ENCODE peak calls at places on chromosomes 11 and 22, in ten cellular contexts. V is effector memory CD8-positive, alpha-beta T cell; D is DMS 273 treated with DMSO at 0.1 percent for 48 hours; S is EL; F is RPMI7951; J is NCI-H1417; P is amygdala; Y is NCI-H1092; T is M059J; L is activated CD4-positive, alpha-beta memory T cell treated with anti-CD3 and anti-CD28 coated beads, Interleukin-2, amount 10 ng/mL, durations not matched to agents 7 days and 5 days. B is an unnamed sample.

GRCh38 chr11:94183886-94184264 is 55.2 kb downstream of the PANX1 start:
- DNase-seq in V (no peak), D (no peak), S (peak), F (peak), J (peak), P (no peak), Y (peak), T (peak), L (peak), B (peak)

GRCh38 chr11:122046846-122047245 is 69.2 kb downstream of the BLID start:
- DNase-seq in V (no peak), D (no peak), S (peak), F (no peak), J (no peak), P (no peak), Y (no peak), T (no peak), L (no peak), B (no peak)

GRCh38 chr11:65895482-65895981 is 4.7 kb downstream of the FOSL1 start:
- DNase-seq in V (no peak), D (no peak), S (no peak), F (no peak), J (no peak), P (no peak), Y (no peak), T (peak), L (no peak), B (no peak)

GRCh38 chr22:44848296-44848741 is 95.9 kb downstream of the ARHGAP8 start:
- DNase-seq in V (no peak), D (no peak), S (no peak), F (no peak), J (no peak), P (no peak), Y (no peak), T (no peak), L (no peak), B (no peak)

GRCh38 chr11:68146704-68147474 is 25.7 kb upstream of the CHKA start:
- DNase-seq in V (no peak), D (no peak), S (peak), F (peak), J (peak), P (no peak), Y (peak), T (peak), L (no peak), B (peak)

GRCh38 chr22:35357883-35358621 is 22.8 kb upstream of the HMOX1 start:
- DNase-seq in V (no peak), D (no peak), S (peak), F (peak), J (no peak), P (no peak), Y (no peak), T (peak), L (no peak), B (no peak)

GRCh38 chr22:22921575-22921974 is 34.0 kb downstream of the IGLL5 start:
- DNase-seq in V (no peak), D (no peak), S (no peak), F (no peak), J (no peak), P (no peak), Y (no peak), T (no peak), L (no peak), B (no peak)

GRCh38 chr22:19879651-19879995 is 24.9 kb upstream of the GNB1L start:
- DNase-seq in V (no peak), D (no peak), S (no peak), F (no peak), J (no peak), P (no peak), Y (no peak), T (no peak), L (no peak), B (no peak)

GRCh38 chr11:47352556-47352955 is at the start of gene MYBPC3:
- DNase-seq in V (no peak), D (no peak), S (no peak), F (no peak), J (no peak), P (no peak), Y (no peak), T (no peak), L (no peak), B (no peak)

GRCh38 chr22:27881404-27881803 is 37.7 kb downstream of the PITPNB start:
- DNase-seq in V (no peak), D (no peak), S (no peak), F (no peak), J (no peak), P (peak), Y (no peak), T (no peak), L (no peak), B (no peak)

GRCh38 chr11:113674397-113674685 is 31.8 kb downstream of the TMPRSS5 start:
- DNase-seq in V (no peak), D (no peak), S (peak), F (peak), J (no peak), P (no peak), Y (no peak), T (peak), L (no peak), B (no peak)

GRCh38 chr11:72233056-72233772 is 8.6 kb downstream of the INPPL1 start:
- DNase-seq in V (no peak), D (no peak), S (no peak), F (no peak), J (no peak), P (no peak), Y (no peak), T (no peak), L (no peak), B (peak)

GRCh38 chr11:106281455-106282173 is 204.2 kb downstream of the AASDHPPT start:
- DNase-seq in V (no peak), D (no peak), S (peak), F (peak), J (no peak), P (no peak), Y (no peak), T (peak), L (no peak), B (no peak)

GRCh38 chr11:72631806-72632731 is 42.2 kb downstream of the PDE2A start:
- DNase-seq in V (no peak), D (no peak), S (no peak), F (peak), J (peak), P (peak), Y (peak), T (peak), L (no peak), B (no peak)

GRCh38 chr11:128908391-128909246 is 17.5 kb downstream of the KCNJ5 start:
- DNase-seq in V (no peak), D (no peak), S (peak), F (peak), J (no peak), P (no peak), Y (no peak), T (peak), L (no peak), B (no peak)

GRCh38 chr11:125496465-125496817 is 376 bp upstream of the FEZ1 start:
- DNase-seq in V (no peak), D (no peak), S (no peak), F (no peak), J (no peak), P (no peak), Y (no peak), T (no peak), L (no peak), B (no peak)

GRCh38 chr11:2885017-2885675 is 429 bp downstream of the CDKN1C start:
- DNase-seq in V (no peak), D (no peak), S (peak), F (no peak), J (peak), P (no peak), Y (peak), T (peak), L (peak), B (peak)

GRCh38 chr11:32081129-32081641 is 9.7 kb upstream of the RCN1 start:
- DNase-seq in V (no peak), D (peak), S (peak), F (peak), J (peak), P (no peak), Y (no peak), T (peak), L (no peak), B (no peak)

GRCh38 chr22:42475122-42475521 is 42.9 kb upstream of the NFAM1 start:
- DNase-seq in V (no peak), D (no peak), S (no peak), F (no peak), J (peak), P (no peak), Y (no peak), T (no peak), L (no peak), B (no peak)

GRCh38 chr22:29702025-29702930 is 17.5 kb upstream of the CABP7 start:
- DNase-seq in V (no peak), D (peak), S (peak), F (no peak), J (no peak), P (no peak), Y (no peak), T (no peak), L (no peak), B (no peak)

GRCh38 chr11:65506770-65507485 is 8.1 kb downstream of the MALAT1 start:
- DNase-seq in V (no peak), D (peak), S (peak), F (peak), J (peak), P (no peak), Y (no peak), T (peak), L (peak), B (no peak)

GRCh38 chr22:42439021-42439420 is 6.8 kb upstream of the NFAM1 start:
- DNase-seq in V (no peak), D (no peak), S (no peak), F (no peak), J (no peak), P (no peak), Y (no peak), T (no peak), L (no peak), B (no peak)

GRCh38 chr11:72015511-72016061 is 16.9 kb downstream of the IL18BP start:
- DNase-seq in V (no peak), D (no peak), S (no peak), F (no peak), J (no peak), P (no peak), Y (no peak), T (no peak), L (no peak), B (peak)

GRCh38 chr11:2536440-2536989 is 91.7 kb downstream of the KCNQ1 start:
- DNase-seq in V (no peak), D (no peak), S (no peak), F (no peak), J (no peak), P (no peak), Y (no peak), T (no peak), L (no peak), B (no peak)

GRCh38 chr22:22710719-22711531 is 66.5 kb downstream of the GGTLC2 start:
- DNase-seq in V (peak), D (no peak), S (peak), F (no peak), J (peak), P (no peak), Y (peak), T (peak), L (peak), B (peak)

GRCh38 chr11:45847908-45848316 is 637 bp downstream of the CRY2 start:
- DNase-seq in V (peak), D (no peak), S (peak), F (peak), J (peak), P (no peak), Y (peak), T (peak), L (peak), B (peak)

GRCh38 chr11:66068154-66068821 is 1.8 kb upstream of the PACS1 start:
- DNase-seq in V (peak), D (peak), S (peak), F (peak), J (peak), P (no peak), Y (peak), T (peak), L (peak), B (no peak)